ENCODE peak calls at places on chromosomes 11 and 22, in nine cellular contexts. One of them, this sample, is unnamed. For H3K36me3, the result is how much of the 10 kb centered on the place peaks cover.

GRCh38 chr11:118757881-118758399 is 33.0 kb downstream of the DDX6 start:
- DNase-seq in aorta: no peak
- DNase-seq in naive thymus-derived CD4-positive, alpha-beta T cell: no peak
- DNase-seq in HCT116: no peak
- DNase-seq in CD8-positive, alpha-beta memory T cell: no peak
- DNase-seq in pancreas: no peak
- DNase-seq in CD8-positive, alpha-beta T cell: no peak
- DNase-seq in effector memory CD4-positive, alpha-beta T cell: no peak
- DNase-seq in IMR-90: no peak
- DNase-seq in this sample: no peak

GRCh38 chr11:101706541-101706940 is 122.7 kb upstream of the TRPC6 start:
- DNase-seq in CD8-positive, alpha-beta memory T cell: no peak
- DNase-seq in IMR-90: peak
- DNase-seq in effector memory CD4-positive, alpha-beta T cell: no peak
- DNase-seq in aorta: no peak
- DNase-seq in CD8-positive, alpha-beta T cell: no peak
- DNase-seq in HCT116: no peak
- DNase-seq in naive thymus-derived CD4-positive, alpha-beta T cell: no peak
- DNase-seq in pancreas: no peak
- DNase-seq in this sample: no peak

GRCh38 chr11:2522636-2523255 is 77.9 kb downstream of the KCNQ1 start:
- DNase-seq in aorta: peak
- DNase-seq in naive thymus-derived CD4-positive, alpha-beta T cell: no peak
- DNase-seq in CD8-positive, alpha-beta memory T cell: no peak
- DNase-seq in IMR-90: no peak
- DNase-seq in pancreas: peak
- DNase-seq in effector memory CD4-positive, alpha-beta T cell: no peak
- DNase-seq in CD8-positive, alpha-beta T cell: peak
- DNase-seq in HCT116: no peak
- DNase-seq in this sample: no peak

GRCh38 chr22:50544078-50544745 is 1.5 kb upstream of the KLHDC7B start:
- DNase-seq in IMR-90: peak
- DNase-seq in CD8-positive, alpha-beta memory T cell: peak
- DNase-seq in effector memory CD4-positive, alpha-beta T cell: peak
- DNase-seq in CD8-positive, alpha-beta T cell: peak
- DNase-seq in HCT116: no peak
- DNase-seq in pancreas: peak
- DNase-seq in naive thymus-derived CD4-positive, alpha-beta T cell: peak
- DNase-seq in aorta: peak
- DNase-seq in this sample: no peak

GRCh38 chr11:116499396-116500001 is 273.3 kb downstream of the BUD13 start:
- DNase-seq in naive thymus-derived CD4-positive, alpha-beta T cell: no peak
- DNase-seq in HCT116: peak
- DNase-seq in IMR-90: peak
- DNase-seq in CD8-positive, alpha-beta T cell: peak
- DNase-seq in effector memory CD4-positive, alpha-beta T cell: no peak
- DNase-seq in aorta: peak
- DNase-seq in CD8-positive, alpha-beta memory T cell: peak
- DNase-seq in pancreas: peak
- DNase-seq in this sample: no peak

GRCh38 chr11:27282806-27283205 is 80.2 kb downstream of the CCDC34 start:
- DNase-seq in HCT116: no peak
- DNase-seq in IMR-90: no peak
- DNase-seq in pancreas: no peak
- DNase-seq in naive thymus-derived CD4-positive, alpha-beta T cell: no peak
- DNase-seq in aorta: peak
- DNase-seq in CD8-positive, alpha-beta memory T cell: no peak
- DNase-seq in effector memory CD4-positive, alpha-beta T cell: no peak
- DNase-seq in CD8-positive, alpha-beta T cell: no peak
- DNase-seq in this sample: no peak

GRCh38 chr11:97996762-97997161 is 1024.0 kb upstream of the CNTN5 start:
- DNase-seq in CD8-positive, alpha-beta T cell: no peak
- DNase-seq in effector memory CD4-positive, alpha-beta T cell: no peak
- DNase-seq in IMR-90: no peak
- DNase-seq in aorta: no peak
- DNase-seq in HCT116: no peak
- DNase-seq in pancreas: no peak
- DNase-seq in CD8-positive, alpha-beta memory T cell: no peak
- DNase-seq in naive thymus-derived CD4-positive, alpha-beta T cell: no peak
- DNase-seq in this sample: no peak

GRCh38 chr11:877565-877964 is 33.0 kb downstream of the CHID1 start:
- DNase-seq in CD8-positive, alpha-beta memory T cell: no peak
- DNase-seq in pancreas: no peak
- DNase-seq in HCT116: peak
- DNase-seq in IMR-90: no peak
- DNase-seq in CD8-positive, alpha-beta T cell: no peak
- DNase-seq in aorta: no peak
- DNase-seq in effector memory CD4-positive, alpha-beta T cell: no peak
- DNase-seq in naive thymus-derived CD4-positive, alpha-beta T cell: no peak
- DNase-seq in this sample: no peak

GRCh38 chr11:37657645-37658044 is 1059.6 kb upstream of the RAG2 start:
- DNase-seq in CD8-positive, alpha-beta T cell: no peak
- DNase-seq in pancreas: no peak
- DNase-seq in aorta: no peak
- DNase-seq in HCT116: no peak
- DNase-seq in IMR-90: peak
- DNase-seq in effector memory CD4-positive, alpha-beta T cell: no peak
- DNase-seq in naive thymus-derived CD4-positive, alpha-beta T cell: no peak
- DNase-seq in CD8-positive, alpha-beta memory T cell: no peak
- DNase-seq in this sample: no peak

GRCh38 chr11:17634776-17635550 is 84.4 kb upstream of the MYOD1 start:
- DNase-seq in effector memory CD4-positive, alpha-beta T cell: no peak
- DNase-seq in CD8-positive, alpha-beta T cell: no peak
- DNase-seq in aorta: no peak
- DNase-seq in pancreas: no peak
- DNase-seq in HCT116: no peak
- DNase-seq in naive thymus-derived CD4-positive, alpha-beta T cell: no peak
- DNase-seq in IMR-90: no peak
- DNase-seq in CD8-positive, alpha-beta memory T cell: no peak
- DNase-seq in this sample: no peak

GRCh38 chr11:17633987-17634775 is 85.2 kb upstream of the MYOD1 start:
- DNase-seq in pancreas: no peak
- DNase-seq in IMR-90: no peak
- DNase-seq in CD8-positive, alpha-beta T cell: no peak
- DNase-seq in CD8-positive, alpha-beta memory T cell: no peak
- DNase-seq in effector memory CD4-positive, alpha-beta T cell: no peak
- DNase-seq in aorta: no peak
- DNase-seq in naive thymus-derived CD4-positive, alpha-beta T cell: no peak
- DNase-seq in HCT116: no peak
- DNase-seq in this sample: no peak

GRCh38 chr11:17636721-17637120 is 82.7 kb upstream of the MYOD1 start:
- DNase-seq in naive thymus-derived CD4-positive, alpha-beta T cell: no peak
- DNase-seq in IMR-90: no peak
- DNase-seq in pancreas: no peak
- DNase-seq in aorta: no peak
- DNase-seq in CD8-positive, alpha-beta T cell: no peak
- DNase-seq in CD8-positive, alpha-beta memory T cell: no peak
- DNase-seq in effector memory CD4-positive, alpha-beta T cell: no peak
- DNase-seq in HCT116: no peak
- DNase-seq in this sample: no peak

GRCh38 chr11:17633279-17633986 is 85.9 kb upstream of the MYOD1 start:
- DNase-seq in IMR-90: no peak
- DNase-seq in HCT116: no peak
- DNase-seq in pancreas: no peak
- DNase-seq in aorta: no peak
- DNase-seq in CD8-positive, alpha-beta T cell: no peak
- DNase-seq in effector memory CD4-positive, alpha-beta T cell: no peak
- DNase-seq in CD8-positive, alpha-beta memory T cell: no peak
- DNase-seq in naive thymus-derived CD4-positive, alpha-beta T cell: no peak
- DNase-seq in this sample: no peak

GRCh38 chr11:17635551-17635938 is 83.8 kb upstream of the MYOD1 start:
- DNase-seq in CD8-positive, alpha-beta T cell: no peak
- DNase-seq in IMR-90: no peak
- DNase-seq in CD8-positive, alpha-beta memory T cell: no peak
- DNase-seq in pancreas: no peak
- DNase-seq in naive thymus-derived CD4-positive, alpha-beta T cell: no peak
- DNase-seq in effector memory CD4-positive, alpha-beta T cell: no peak
- DNase-seq in aorta: no peak
- DNase-seq in HCT116: no peak
- DNase-seq in this sample: no peak
- H3K27ac ChIP-seq in CD8-positive, alpha-beta T cell: no peak
- H3K27ac ChIP-seq in IMR-90: no peak
- H3K27ac ChIP-seq in CD8-positive, alpha-beta memory T cell: no peak
- H3K27ac ChIP-seq in pancreas: no peak
- H3K27ac ChIP-seq in naive thymus-derived CD4-positive, alpha-beta T cell: no peak
- H3K27ac ChIP-seq in effector memory CD4-positive, alpha-beta T cell: no peak
- H3K27ac ChIP-seq in aorta: no peak
- H3K27ac ChIP-seq in HCT116: no peak
- H3K27ac ChIP-seq in this sample: no peak

DNA sequence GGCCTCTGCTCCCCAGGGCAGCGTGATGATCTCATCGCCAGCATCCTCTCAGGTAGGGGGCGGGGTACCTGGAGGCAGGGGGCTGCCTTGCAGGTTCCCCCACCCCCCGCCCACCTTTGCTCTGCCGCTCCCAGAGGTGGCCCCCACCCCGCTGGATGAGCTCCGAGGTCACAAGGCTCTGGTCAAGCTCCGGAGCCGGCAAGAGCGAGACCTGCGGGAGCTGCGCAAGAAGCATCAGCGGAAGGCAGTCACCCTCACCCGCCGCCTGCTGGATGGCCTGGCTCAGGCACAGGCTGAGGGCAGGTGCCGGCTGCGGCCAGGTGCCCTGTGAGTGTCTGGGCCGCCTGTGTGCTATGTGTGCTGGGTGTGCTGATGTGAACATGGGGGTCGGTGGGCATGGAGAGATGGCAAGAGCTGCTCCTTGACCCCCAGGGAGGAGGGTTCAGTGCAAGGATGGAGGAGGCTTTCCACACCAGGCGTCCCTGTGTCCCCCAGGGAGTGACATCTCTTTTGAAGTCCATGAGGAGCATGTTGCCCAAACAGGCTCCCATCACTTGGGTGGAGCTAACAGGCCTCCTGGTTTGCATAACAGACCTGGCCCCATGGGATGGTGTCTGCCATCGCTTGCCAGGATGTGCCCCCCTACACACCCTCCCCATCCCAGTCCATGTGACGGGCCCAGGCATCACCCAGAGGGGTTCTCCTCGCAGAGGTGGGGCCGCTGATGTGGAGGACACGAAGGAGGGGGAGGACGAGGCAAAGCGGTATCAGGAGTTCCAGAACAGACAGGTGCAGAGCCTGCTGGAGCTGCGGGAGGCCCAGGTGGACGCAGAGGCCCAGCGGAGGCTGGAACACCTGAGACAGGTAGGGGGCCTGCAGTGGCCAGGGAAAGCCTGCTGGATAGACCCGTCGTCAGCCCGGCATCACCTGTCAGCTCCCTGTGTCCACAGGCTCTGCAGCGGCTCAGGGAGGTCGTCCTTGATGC is 14.1 kb downstream of the PLCB3 start:
- DNase-seq in aorta: peak
- DNase-seq in naive thymus-derived CD4-positive, alpha-beta T cell: no peak
- DNase-seq in pancreas: peak
- DNase-seq in CD8-positive, alpha-beta T cell: no peak
- DNase-seq in HCT116: no peak
- DNase-seq in CD8-positive, alpha-beta memory T cell: no peak
- DNase-seq in effector memory CD4-positive, alpha-beta T cell: no peak
- DNase-seq in IMR-90: no peak
- DNase-seq in this sample: no peak
- H3K36me3 ChIP-seq in aorta: under half
- H3K36me3 ChIP-seq in naive thymus-derived CD4-positive, alpha-beta T cell: under half
- H3K36me3 ChIP-seq in pancreas: under half
- H3K36me3 ChIP-seq in CD8-positive, alpha-beta T cell: under half
- H3K36me3 ChIP-seq in HCT116: under half
- H3K36me3 ChIP-seq in CD8-positive, alpha-beta memory T cell: under half
- H3K36me3 ChIP-seq in effector memory CD4-positive, alpha-beta T cell: under half
- H3K36me3 ChIP-seq in IMR-90: under half
- H3K36me3 ChIP-seq in this sample: under half

DNA sequence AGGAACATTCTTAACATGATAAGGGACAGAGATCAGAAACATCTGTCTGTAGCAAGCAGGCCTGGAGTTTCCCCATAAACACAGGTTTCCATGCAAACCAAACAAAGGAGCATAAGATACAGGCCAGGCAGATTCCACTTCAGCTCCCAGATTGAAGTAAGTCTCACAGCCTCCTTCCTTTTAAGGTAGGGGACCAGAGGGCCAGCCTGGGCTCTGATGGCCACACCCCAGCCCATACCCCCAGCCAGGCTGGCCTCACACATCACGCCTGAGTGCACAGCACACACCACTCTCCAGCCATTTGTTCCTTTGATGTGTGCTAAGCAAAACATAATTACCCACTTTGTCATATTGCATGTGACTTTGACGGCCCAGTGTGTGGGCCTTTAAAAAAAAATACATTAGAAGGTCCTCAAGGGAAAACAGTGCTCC is 518.7 kb downstream of the NTM start:
- DNase-seq in pancreas: no peak
- DNase-seq in CD8-positive, alpha-beta T cell: no peak
- DNase-seq in IMR-90: peak
- DNase-seq in CD8-positive, alpha-beta memory T cell: no peak
- DNase-seq in aorta: no peak
- DNase-seq in naive thymus-derived CD4-positive, alpha-beta T cell: no peak
- DNase-seq in HCT116: no peak
- DNase-seq in effector memory CD4-positive, alpha-beta T cell: no peak
- DNase-seq in this sample: no peak
- H3K27ac ChIP-seq in pancreas: no peak
- H3K27ac ChIP-seq in CD8-positive, alpha-beta T cell: no peak
- H3K27ac ChIP-seq in IMR-90: peak
- H3K27ac ChIP-seq in CD8-positive, alpha-beta memory T cell: no peak
- H3K27ac ChIP-seq in aorta: no peak
- H3K27ac ChIP-seq in naive thymus-derived CD4-positive, alpha-beta T cell: no peak
- H3K27ac ChIP-seq in HCT116: no peak
- H3K27ac ChIP-seq in effector memory CD4-positive, alpha-beta T cell: no peak
- H3K27ac ChIP-seq in this sample: no peak

GRCh38 chr11:122123258-122123929 is 7.4 kb upstream of the BLID start:
- DNase-seq in effector memory CD4-positive, alpha-beta T cell: no peak
- DNase-seq in pancreas: no peak
- DNase-seq in HCT116: no peak
- DNase-seq in CD8-positive, alpha-beta T cell: no peak
- DNase-seq in aorta: no peak
- DNase-seq in naive thymus-derived CD4-positive, alpha-beta T cell: no peak
- DNase-seq in CD8-positive, alpha-beta memory T cell: no peak
- DNase-seq in IMR-90: no peak
- DNase-seq in this sample: no peak

GRCh38 chr11:122127020-122127419 is 11.0 kb upstream of the BLID start:
- DNase-seq in IMR-90: no peak
- DNase-seq in CD8-positive, alpha-beta T cell: no peak
- DNase-seq in aorta: no peak
- DNase-seq in effector memory CD4-positive, alpha-beta T cell: no peak
- DNase-seq in naive thymus-derived CD4-positive, alpha-beta T cell: no peak
- DNase-seq in pancreas: no peak
- DNase-seq in HCT116: no peak
- DNase-seq in CD8-positive, alpha-beta memory T cell: no peak
- DNase-seq in this sample: no peak

GRCh38 chr11:122122179-122122578 is 6.2 kb upstream of the BLID start:
- DNase-seq in CD8-positive, alpha-beta T cell: no peak
- DNase-seq in aorta: no peak
- DNase-seq in naive thymus-derived CD4-positive, alpha-beta T cell: no peak
- DNase-seq in CD8-positive, alpha-beta memory T cell: no peak
- DNase-seq in IMR-90: no peak
- DNase-seq in pancreas: no peak
- DNase-seq in effector memory CD4-positive, alpha-beta T cell: no peak
- DNase-seq in HCT116: no peak
- DNase-seq in this sample: no peak

GRCh38 chr11:122128146-122128545 is 12.1 kb upstream of the BLID start:
- DNase-seq in aorta: no peak
- DNase-seq in HCT116: no peak
- DNase-seq in effector memory CD4-positive, alpha-beta T cell: no peak
- DNase-seq in CD8-positive, alpha-beta T cell: no peak
- DNase-seq in CD8-positive, alpha-beta memory T cell: no peak
- DNase-seq in IMR-90: no peak
- DNase-seq in naive thymus-derived CD4-positive, alpha-beta T cell: no peak
- DNase-seq in pancreas: no peak
- DNase-seq in this sample: no peak

GRCh38 chr11:122126024-122126678 is 10.1 kb upstream of the BLID start:
- DNase-seq in HCT116: no peak
- DNase-seq in IMR-90: no peak
- DNase-seq in pancreas: no peak
- DNase-seq in CD8-positive, alpha-beta memory T cell: no peak
- DNase-seq in CD8-positive, alpha-beta T cell: no peak
- DNase-seq in aorta: no peak
- DNase-seq in naive thymus-derived CD4-positive, alpha-beta T cell: no peak
- DNase-seq in effector memory CD4-positive, alpha-beta T cell: no peak
- DNase-seq in this sample: no peak
- H3K36me3 ChIP-seq in HCT116: under half
- H3K36me3 ChIP-seq in IMR-90: under half
- H3K36me3 ChIP-seq in pancreas: under half
- H3K36me3 ChIP-seq in CD8-positive, alpha-beta memory T cell: under half
- H3K36me3 ChIP-seq in CD8-positive, alpha-beta T cell: under half
- H3K36me3 ChIP-seq in aorta: under half
- H3K36me3 ChIP-seq in naive thymus-derived CD4-positive, alpha-beta T cell: under half
- H3K36me3 ChIP-seq in effector memory CD4-positive, alpha-beta T cell: under half
- H3K36me3 ChIP-seq in this sample: under half

This sample was measured in esophagus squamous epithelium.